ENCODE peak calls at places on chromosomes 12 and 14, in six cellular contexts. V is endothelial cell of umbilical vein, D is neural progenitor cell, J is H9, O is A549, I is IMR-90. R is an unnamed sample.
A peak's percentile ranks its signal among the peaks of the same experiment; 100 is the strongest.

GRCh38 chr12:34396861-34397590 is 374.7 kb downstream of the ALG10 start:
- DNase-seq in V (no peak), J (peak; percentile 11), I (no peak), D (no peak), O (no peak), R (no peak)

GRCh38 chr12:14567311-14568195 is at the start of gene PLBD1:
- DNase-seq in O (peak; percentile 56), I (no peak), V (peak; percentile 8), J (peak; percentile 85), D (peak; percentile 73), R (no peak)

GRCh38 chr12:108840605-108841328 is 16.6 kb downstream of the SSH1 start:
- DNase-seq in V (no peak), D (peak; percentile 48), J (no peak), I (peak; percentile 53), O (no peak), R (no peak)

GRCh38 chr12:10720974-10721565 is 2.1 kb downstream of the YBX3 start:
- DNase-seq in D (no peak), O (no peak), V (peak; percentile 34), J (no peak), I (no peak), R (peak; percentile 32)

GRCh38 chr14:105894978-105895881 is 368.8 kb downstream of the TMEM121 start:
- DNase-seq in V (no peak), D (no peak), J (no peak), I (no peak), O (no peak), R (no peak)

GRCh38 chr12:10636611-10637010 is 23.2 kb upstream of the MAGOHB start:
- DNase-seq in D (no peak), V (no peak), J (no peak), I (no peak), O (no peak), R (no peak)

GRCh38 chr12:47946413-47947107 is 16.8 kb upstream of the TMEM106C start:
- DNase-seq in I (peak; percentile 41), O (no peak), J (no peak), D (no peak), V (no peak), R (no peak)

GRCh38 chr12:25051583-25052190 is 102.8 kb upstream of the BCAT1 start:
- DNase-seq in O (no peak), D (no peak), I (no peak), V (no peak), J (no peak), R (peak; percentile 86)

GRCh38 chr12:51391047-51391837 is at the start of gene GALNT6:
- DNase-seq in V (peak; percentile 28), D (peak; percentile 67), O (no peak), I (no peak), J (peak; percentile 92), R (peak; percentile 86)

GRCh38 chr12:15664491-15664890 is 124.7 kb downstream of the EPS8 start:
- DNase-seq in D (no peak), J (no peak), V (no peak), O (peak; percentile 56), I (peak; percentile 56), R (no peak)

GRCh38 chr12:48681416-48681737 is 661 bp downstream of the KANSL2 start:
- DNase-seq in I (peak; percentile 14), V (no peak), O (peak; percentile 42), J (no peak), D (no peak), R (no peak)

GRCh38 chr14:77603031-77603430 is 13.4 kb downstream of the SPTLC2 start:
- DNase-seq in O (no peak), V (peak; percentile 62), J (no peak), D (no peak), I (peak; percentile 33), R (no peak)

GRCh38 chr12:25249951-25250738 is 584 bp downstream of the KRAS start:
- DNase-seq in V (peak; percentile 53), J (peak; percentile 54), I (peak; percentile 20), D (peak; percentile 58), O (peak; percentile 32), R (peak; percentile 50)

DNA sequence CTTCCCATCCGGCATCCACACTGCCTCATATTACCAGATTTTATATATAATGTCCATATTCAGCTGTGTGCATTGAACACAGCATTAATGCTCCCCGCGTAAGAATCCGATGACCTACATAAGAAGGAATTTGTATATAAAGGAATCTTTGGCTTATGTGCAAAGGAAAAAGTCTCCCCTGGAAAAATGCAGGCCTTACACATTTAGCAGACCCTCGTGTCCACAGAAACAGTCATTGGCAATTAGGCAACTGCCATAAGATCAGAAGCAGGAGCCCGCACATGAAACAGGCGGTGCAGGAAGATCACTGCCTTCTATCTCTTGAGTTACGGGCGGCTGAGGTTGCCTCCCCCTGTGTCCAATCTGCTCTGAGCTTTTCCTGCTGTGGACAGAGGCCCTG is 63.2 kb upstream of the RFX4 start:
- DNase-seq in V (no peak), O (no peak), I (peak; percentile 70), J (no peak), D (no peak), R (no peak)
- H3K27ac ChIP-seq in V (no peak overlapping the region), O (no peak overlapping the region), I (peak overlapping the region; percentile 41), J (no peak overlapping the region), D (no peak overlapping the region), R (no peak overlapping the region)

GRCh38 chr12:45183263-45183662 is 32.6 kb upstream of the ANO6 start:
- DNase-seq in V (peak; percentile 51), O (peak; percentile 12), J (no peak), I (peak; percentile 31), D (no peak), R (no peak)
- TF ChIP-seq CTCF in V (no peak), O (peak; percentile 52), J (peak; percentile 51), I (peak; percentile 59), D (peak; percentile 37), R (peak; percentile 37)

GRCh38 chr14:32696325-32697101 is 242.2 kb upstream of the NPAS3 start:
- DNase-seq in O (no peak), D (no peak), J (no peak), I (no peak), V (no peak), R (no peak)
- H3K4me2 ChIP-seq in O (no peak overlapping the region), D (no peak overlapping the region), J (no peak overlapping the region), I (no peak overlapping the region), V (no peak overlapping the region), R (no peak overlapping the region)

GRCh38 chr14:71229875-71230274 is 322.6 kb downstream of the PCNX1 start:
- DNase-seq in D (no peak), J (no peak), I (no peak), O (no peak), V (no peak), R (no peak)

GRCh38 chr14:71231521-71232393 is 324.5 kb downstream of the PCNX1 start:
- DNase-seq in D (no peak), O (no peak), I (no peak), V (no peak), J (peak; percentile 70), R (peak; percentile 29)

GRCh38 chr14:71230897-71231296 is 323.6 kb downstream of the PCNX1 start:
- DNase-seq in J (peak; percentile 60), I (no peak), D (no peak), V (no peak), O (no peak), R (no peak)

GRCh38 chr14:71235865-71236264 is 328.6 kb downstream of the PCNX1 start:
- DNase-seq in I (no peak), D (peak; percentile 87), O (no peak), V (peak; percentile 30), J (no peak), R (no peak)

DNA sequence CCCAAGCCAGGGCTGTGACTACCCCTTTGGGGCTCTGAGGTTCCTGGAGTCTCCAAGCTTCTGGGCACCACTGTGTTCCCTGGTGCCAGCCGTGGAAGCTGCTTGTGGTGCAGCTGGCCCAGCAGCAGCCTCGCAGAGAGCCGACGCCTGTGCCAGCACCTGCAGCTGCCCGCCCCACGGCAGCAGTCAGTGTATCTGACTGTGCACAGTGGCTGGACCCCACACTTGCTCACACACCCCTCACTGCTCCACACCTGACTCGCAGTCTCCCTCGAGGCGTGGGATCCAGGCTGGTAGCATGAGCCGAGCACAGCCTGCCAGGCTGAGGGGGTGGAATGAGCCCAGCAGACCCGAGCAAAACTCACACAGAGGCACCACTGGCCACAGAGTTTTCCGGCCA is 325.2 kb downstream of the PCNX1 start:
- DNase-seq in V (no peak), I (no peak), O (no peak), D (no peak), J (no peak), R (no peak)
- H3K27ac ChIP-seq in V (no peak overlapping the region), I (no peak overlapping the region), O (no peak overlapping the region), D (no peak overlapping the region), J (no peak overlapping the region), R (no peak overlapping the region)

GRCh38 chr12:122137229-122137628 is 36.8 kb downstream of the IL31 start:
- DNase-seq in I (no peak), D (peak; percentile 79), V (no peak), O (no peak), J (peak; percentile 88), R (no peak)
- TF ChIP-seq CTCF in I (no peak), D (peak; percentile 69), V (no peak), O (no peak), J (peak; percentile 76), R (peak; percentile 38)

GRCh38 chr12:109993091-109993490 is 3.1 kb downstream of the GIT2 start:
- DNase-seq in O (no peak), D (no peak), V (no peak), I (no peak), J (no peak), R (no peak)
- H3K4me2 ChIP-seq in O (no peak overlapping the region), D (no peak overlapping the region), V (peak overlapping the region; percentile 16), I (peak overlapping the region; percentile 11), J (no peak overlapping the region), R (peak overlapping the region; percentile 92)

GRCh38 chr12:121893901-121894540 is 5.4 kb downstream of the PSMD9 start:
- DNase-seq in V (peak; percentile 74), D (no peak), J (peak; percentile 66), O (peak; percentile 63), I (peak; percentile 77), R (peak; percentile 36)
- H3K27ac ChIP-seq in V (peak overlapping the region; percentile 39), D (no peak overlapping the region), J (no peak overlapping the region), O (no peak overlapping the region), I (peak overlapping the region; percentile 51), R (peak overlapping the region; percentile 28)

DNA sequence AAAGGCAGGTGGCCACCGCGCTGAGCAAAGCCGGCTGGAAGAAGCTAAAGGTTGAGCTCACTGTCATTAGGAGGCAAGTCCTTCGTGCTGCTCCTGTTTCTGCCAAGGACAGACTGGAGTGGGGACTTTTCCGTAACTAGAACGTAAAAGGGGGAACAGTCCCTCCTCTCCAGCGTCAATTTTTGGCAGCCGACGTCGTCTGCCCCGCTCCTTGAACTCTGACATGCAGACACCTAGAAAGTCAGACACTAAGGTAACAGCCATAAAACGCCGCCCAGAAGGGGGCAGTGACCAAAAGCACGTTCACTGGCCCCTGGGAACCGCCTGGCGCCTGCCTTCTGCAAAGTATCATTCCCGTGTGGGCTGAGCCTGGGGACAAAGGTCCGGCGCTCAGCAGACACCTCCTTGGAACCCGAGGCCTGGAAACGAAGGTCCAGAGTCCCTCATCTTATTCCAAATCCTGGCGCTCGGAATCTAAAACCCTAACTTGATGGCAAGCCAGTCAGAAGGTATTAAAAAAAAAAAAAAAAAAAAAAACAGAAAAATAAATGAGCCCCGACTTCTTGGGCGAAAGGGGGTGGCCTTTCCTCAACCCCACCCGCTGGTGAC is 1.1 kb upstream of the LRP1 start:
- DNase-seq in D (peak; percentile 88), V (no peak), I (no peak), O (peak; percentile 79), J (peak; percentile 89), R (no peak)
- TF ChIP-seq CTCF in D (peak; percentile 46), V (no peak), I (peak; percentile 21), O (peak; percentile 36), J (peak; percentile 44), R (peak; percentile 19)

DNA sequence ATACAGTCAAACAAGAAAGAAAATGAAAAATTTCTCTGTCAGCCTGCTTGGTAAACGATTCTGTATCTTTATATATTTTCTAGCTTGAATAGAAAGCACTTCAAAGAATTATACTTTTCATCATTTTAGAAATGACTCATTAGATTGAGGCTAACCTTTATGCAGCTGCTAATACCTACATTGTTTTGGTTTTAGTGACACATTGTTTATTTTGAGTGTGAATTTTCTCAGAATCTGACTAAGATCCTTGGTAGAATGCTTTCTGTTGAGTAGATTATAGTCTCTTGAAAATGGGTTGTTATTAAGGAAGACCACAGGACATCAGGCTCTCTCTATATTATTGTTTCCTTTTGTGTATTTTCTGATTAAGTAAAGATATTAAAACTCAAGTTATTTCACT is at the start of gene PMCH:
- DNase-seq in V (peak; percentile 87), I (peak; percentile 79), D (no peak), J (no peak), O (no peak), R (no peak)
- H3K4me2 ChIP-seq in V (peak within 1 kb of the TSS; percentile 71), I (no peak within 1 kb of the TSS), D (no peak within 1 kb of the TSS), J (no peak within 1 kb of the TSS), O (no peak within 1 kb of the TSS), R (no peak within 1 kb of the TSS)

R was measured in DND-41.